ENCODE peak calls at places on chromosomes 1 and 21, in six cellular contexts. E is IMR-90, C is AG04450, D is transverse colon, A is Karpas-422, B is hepatocyte. R is an unnamed sample.

GRCh38 chr1:212110617-212111016 is 75.1 kb downstream of the DTL start:
- DNase-seq in E (peak; percentile 22), C (no peak), D (no peak), A (no peak), B (peak; percentile 51), R (no peak)

GRCh38 chr1:67307251-67308060 is at the start of gene IL12RB2:
- DNase-seq in E (no peak), C (no peak), D (peak; percentile 20), A (peak; percentile 17), B (peak; percentile 38), R (no peak)

GRCh38 chr1:76302711-76303347 is 228.3 kb downstream of the ST6GALNAC3 start:
- DNase-seq in E (peak; percentile 1), C (no peak), D (no peak), A (peak; percentile 58), B (no peak), R (no peak)

GRCh38 chr1:94044891-94045290 is 76.1 kb downstream of the ABCA4 start:
- DNase-seq in E (no peak), C (no peak), D (no peak), A (no peak), B (no peak), R (no peak)

GRCh38 chr1:227391871-227392270 is 73.6 kb upstream of the CDC42BPA start:
- DNase-seq in E (no peak), C (no peak), D (no peak), A (no peak), B (no peak), R (no peak)

GRCh38 chr1:210527091-210527490 is 198.4 kb downstream of the HHAT start:
- DNase-seq in E (peak; percentile 16), C (no peak), D (no peak), A (no peak), B (no peak), R (no peak)

GRCh38 chr1:54334996-54335395 is 71.2 kb downstream of the SSBP3 start:
- DNase-seq in E (peak; percentile 85), C (peak; percentile 76), D (no peak), A (no peak), B (peak; percentile 35), R (no peak)

GRCh38 chr21:14361958-14362357 is 21.0 kb downstream of the HSPA13 start:
- DNase-seq in E (no peak), C (no peak), D (no peak), A (no peak), B (no peak), R (no peak)

GRCh38 chr1:153490272-153491051 is 30.0 kb upstream of the S100A7 start:
- DNase-seq in E (peak; percentile 97), C (peak; percentile 81), D (peak; percentile 69), A (no peak), B (peak; percentile 55), R (peak; percentile 65)

GRCh38 chr1:20212099-20212684 is 25.9 kb upstream of the PLA2G2C start:
- DNase-seq in E (no peak), C (no peak), D (no peak), A (no peak), B (no peak), R (no peak)

GRCh38 chr21:45510466-45510955 is 31.7 kb downstream of the SLC19A1 start:
- DNase-seq in E (no peak), C (no peak), D (no peak), A (no peak), B (no peak), R (no peak)

GRCh38 chr1:117735045-117735992 is 129.5 kb downstream of the TENT5C start:
- DNase-seq in E (peak; percentile 61), C (no peak), D (peak; percentile 52), A (no peak), B (peak; percentile 51), R (no peak)

GRCh38 chr1:200917291-200917817 is 22.7 kb downstream of the INAVA start:
- DNase-seq in E (no peak), C (no peak), D (no peak), A (no peak), B (no peak), R (no peak)

GRCh38 chr21:44513389-44514217 is 26.4 kb downstream of the KRTAP10-1 start:
- DNase-seq in E (no peak), C (no peak), D (no peak), A (no peak), B (no peak), R (no peak)

GRCh38 chr1:151992345-151993083 is 1.1 kb downstream of the S100A10 start:
- DNase-seq in E (peak; percentile 87), C (no peak), D (peak; percentile 89), A (no peak), B (peak; percentile 89), R (peak; percentile 70)

GRCh38 chr1:245583575-245584330 is 429.0 kb downstream of the KIF26B start:
- DNase-seq in E (no peak), C (no peak), D (no peak), A (no peak), B (no peak), R (no peak)

GRCh38 chr1:164673584-164674214 is 114.7 kb downstream of the PBX1 start:
- DNase-seq in E (no peak), C (no peak), D (no peak), A (peak; percentile 45), B (no peak), R (no peak)

GRCh38 chr1:6414443-6414844 is 5.3 kb downstream of the HES2 start:
- DNase-seq in E (peak; percentile 50), C (peak; percentile 13), D (peak; percentile 56), A (peak; percentile 77), B (peak; percentile 69), R (no peak)

GRCh38 chr1:168137515-168137821 is 738 bp upstream of the GPR161 start:
- DNase-seq in E (no peak), C (no peak), D (no peak), A (no peak), B (no peak), R (no peak)

GRCh38 chr1:245051349-245052221 is 103.2 kb upstream of the KIF26B start:
- DNase-seq in E (peak; percentile 62), C (no peak), D (no peak), A (no peak), B (peak; percentile 51), R (no peak)

GRCh38 chr1:995665-996633 is 3.9 kb downstream of the HES4 start:
- DNase-seq in E (no peak), C (no peak), D (no peak), A (no peak), B (peak; percentile 32), R (no peak)

GRCh38 chr1:117093870-117094621 is 27.5 kb downstream of the TRIM45 start:
- DNase-seq in E (peak; percentile 75), C (no peak), D (no peak), A (peak; percentile 67), B (peak; percentile 38), R (peak; percentile 63)

GRCh38 chr1:60596791-60597748 is 485.3 kb upstream of the NFIA start:
- DNase-seq in E (no peak), C (no peak), D (no peak), A (no peak), B (no peak), R (no peak)

GRCh38 chr1:52365091-52365745 is 787 bp downstream of the CC2D1B start:
- DNase-seq in E (peak; percentile 69), C (no peak), D (peak; percentile 66), A (no peak), B (peak; percentile 81), R (peak; percentile 86)
- H3K27ac ChIP-seq in E (peak overlapping the region; percentile 73), C (peak overlapping the region; percentile 80), D (peak overlapping the region; percentile 98), A (peak overlapping the region; percentile 47), B (peak overlapping the region; percentile 94), R (peak overlapping the region; percentile 96)

GRCh38 chr1:236348071-236348470 is 46.0 kb upstream of the EDARADD start:
- DNase-seq in E (no peak), C (no peak), D (no peak), A (no peak), B (no peak), R (no peak)
- H3K27ac ChIP-seq in E (no peak overlapping the region), C (no peak overlapping the region), D (no peak overlapping the region), A (no peak overlapping the region), B (no peak overlapping the region), R (no peak overlapping the region)

DNA sequence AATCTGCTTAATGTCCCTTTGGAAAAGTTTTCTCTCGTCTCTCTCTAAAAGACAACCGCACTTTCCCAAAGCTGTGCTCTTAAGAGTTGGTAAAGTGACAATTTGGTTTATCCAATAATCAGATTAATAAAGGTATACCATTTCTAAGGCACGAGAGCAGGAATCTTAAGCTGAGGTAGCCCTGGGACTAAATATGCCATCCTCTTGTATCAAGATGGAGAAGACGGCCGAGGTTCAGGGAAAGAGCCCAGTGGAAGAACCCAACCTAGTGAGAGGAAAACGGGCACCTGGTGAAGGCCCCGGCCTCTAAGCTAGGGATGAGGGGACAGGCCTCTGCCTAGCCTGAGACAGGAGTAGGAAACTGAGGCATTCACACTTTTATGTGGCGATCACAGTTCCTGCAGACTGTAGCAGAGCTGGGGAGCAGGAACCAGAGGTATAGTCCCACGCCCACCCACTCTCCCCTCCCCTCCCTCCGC is 334 bp upstream of the SARS1 start:
- DNase-seq in E (no peak), C (no peak), D (no peak), A (no peak), B (no peak), R (no peak)
- H3K27ac ChIP-seq in E (peak overlapping the region; percentile 80), C (no peak overlapping the region), D (peak overlapping the region; percentile 97), A (no peak overlapping the region), B (peak overlapping the region; percentile 41), R (peak overlapping the region; percentile 94)

DNA sequence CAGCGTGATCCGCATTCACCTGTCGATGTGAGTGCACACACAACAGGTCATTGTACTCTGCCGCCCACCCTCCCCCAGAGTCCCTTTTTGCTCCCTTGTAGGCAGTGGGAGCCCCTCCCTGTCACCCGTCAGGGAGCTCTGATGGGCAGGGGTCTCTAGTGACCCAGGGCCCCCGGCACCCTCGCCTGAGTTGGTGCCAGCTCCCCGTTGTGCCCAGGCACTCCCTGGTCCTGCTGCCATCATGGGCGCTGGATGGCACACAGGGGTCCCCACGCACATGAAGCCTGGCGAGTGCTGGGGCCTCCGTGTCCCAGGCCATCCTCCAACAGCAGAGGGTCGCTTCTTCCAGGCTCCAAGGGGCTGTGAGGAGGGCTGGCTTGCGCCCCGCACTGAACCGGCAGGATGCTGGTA is 35.2 kb downstream of the KIAA1614 start:
- DNase-seq in E (no peak), C (no peak), D (no peak), A (no peak), B (no peak), R (no peak)
- H3K27ac ChIP-seq in E (no peak overlapping the region), C (no peak overlapping the region), D (no peak overlapping the region), A (no peak overlapping the region), B (no peak overlapping the region), R (no peak overlapping the region)

GRCh38 chr1:43774359-43774758 is 67.0 kb downstream of the ST3GAL3 start:
- DNase-seq in E (peak; percentile 84), C (peak; percentile 36), D (no peak), A (no peak), B (no peak), R (no peak)
- H3K27ac ChIP-seq in E (peak overlapping the region; percentile 6), C (peak overlapping the region; percentile 62), D (no peak overlapping the region), A (no peak overlapping the region), B (no peak overlapping the region), R (no peak overlapping the region)

DNA sequence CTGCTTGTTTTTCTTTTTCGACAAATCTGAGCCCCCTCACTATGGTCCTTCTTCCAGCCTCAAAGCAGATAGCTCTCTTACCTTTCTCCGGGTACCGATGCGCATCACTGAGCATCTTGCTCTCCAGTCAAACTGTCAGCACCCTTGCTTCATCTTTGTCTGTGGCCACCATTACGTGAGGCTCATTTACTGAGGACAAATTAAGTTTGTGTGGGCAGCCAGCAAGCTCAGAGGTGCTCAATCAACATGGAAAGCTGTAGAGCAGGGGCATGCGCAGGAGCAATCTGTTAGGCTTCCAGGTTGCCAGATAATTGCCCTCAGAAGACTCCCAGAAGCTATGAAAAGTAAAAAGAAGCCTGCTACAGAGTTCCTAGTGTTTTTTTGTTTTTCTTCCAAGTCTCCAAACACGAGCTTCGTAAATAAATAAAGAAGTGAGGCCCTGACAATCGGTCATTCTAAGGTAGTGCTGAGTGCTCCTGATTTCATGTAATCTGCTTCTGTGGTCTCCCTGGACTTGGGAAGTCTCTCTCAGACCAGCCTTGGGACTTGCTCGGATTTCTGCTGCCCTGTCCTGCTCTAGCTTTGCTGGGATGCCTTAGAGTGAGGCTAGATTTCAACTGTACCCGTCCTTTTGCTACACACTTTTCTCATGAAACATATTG is 1.8 kb downstream of the C1orf53 start:
- DNase-seq in E (no peak), C (no peak), D (no peak), A (peak; percentile 37), B (no peak), R (no peak)
- H3K27ac ChIP-seq in E (no peak overlapping the region), C (no peak overlapping the region), D (no peak overlapping the region), A (no peak overlapping the region), B (no peak overlapping the region), R (no peak overlapping the region)